ENCODE peak calls at places on chromosome 22, in four cellular contexts. O, Q, D and H are unnamed samples.

GRCh38 chr22:43244385-43244784 is 57.5 kb upstream of the TTLL12 start:
- DNase-seq in O (peak), Q (no peak), D (no peak), H (no peak)

GRCh38 chr22:33747576-33748180 is 172.6 kb downstream of the LARGE1 start:
- DNase-seq in O (no peak), Q (no peak), D (no peak), H (no peak)

GRCh38 chr22:43293259-43293658 is 49.9 kb downstream of the SCUBE1 start:
- DNase-seq in O (no peak), Q (no peak), D (no peak), H (no peak)

GRCh38 chr22:50613291-50613981 is 12.8 kb downstream of the MAPK8IP2 start:
- DNase-seq in O (peak), Q (no peak), D (no peak), H (no peak)

GRCh38 chr22:27628341-27628740 is 173.2 kb downstream of the MN1 start:
- DNase-seq in O (no peak), Q (no peak), D (no peak), H (no peak)

GRCh38 chr22:50104149-50104548 is 14.3 kb downstream of the MOV10L1 start:
- DNase-seq in O (no peak), Q (no peak), D (no peak), H (peak)

GRCh38 chr22:47836957-47837356 is 1074.5 kb downstream of the TBC1D22A start:
- DNase-seq in O (no peak), Q (peak), D (no peak), H (no peak)

GRCh38 chr22:32997295-32997694 is 60.9 kb downstream of the SYN3 start:
- DNase-seq in O (no peak), Q (no peak), D (no peak), H (no peak)

GRCh38 chr22:31079095-31079642 is 1.9 kb upstream of the SMTN start:
- DNase-seq in O (peak), Q (no peak), D (no peak), H (peak)

GRCh38 chr22:23670378-23671295 is 20.2 kb upstream of the RGL4 start:
- DNase-seq in O (no peak), Q (no peak), D (no peak), H (no peak)

GRCh38 chr22:22999473-22999872 is 70.8 kb upstream of the GNAZ start:
- DNase-seq in O (no peak), Q (peak), D (no peak), H (no peak)

GRCh38 chr22:27668828-27669797 is 132.4 kb downstream of the MN1 start:
- DNase-seq in O (peak), Q (peak), D (no peak), H (peak)

GRCh38 chr22:17198188-17199130 is 20.8 kb downstream of the ADA2 start:
- DNase-seq in O (peak), Q (peak), D (peak), H (peak)

GRCh38 chr22:19419464-19420178 is 11.9 kb downstream of the HIRA start:
- DNase-seq in O (no peak), Q (peak), D (no peak), H (no peak)

GRCh38 chr22:23437779-23438178 is 142.3 kb downstream of the IGLL1 start:
- DNase-seq in O (no peak), Q (no peak), D (no peak), H (no peak)

GRCh38 chr22:22465782-22466181 is 42.8 kb downstream of the ZNF280B start:
- DNase-seq in O (no peak), Q (peak), D (no peak), H (no peak)

GRCh38 chr22:20117656-20118571 is 888 bp upstream of the TRMT2A start:
- DNase-seq in O (peak), Q (peak), D (no peak), H (peak)

GRCh38 chr22:46451741-46452140 is 85.7 kb downstream of the CELSR1 start:
- DNase-seq in O (no peak), Q (no peak), D (no peak), H (no peak)

GRCh38 chr22:42613869-42614268 is 814 bp downstream of the POLDIP3 start:
- DNase-seq in O (no peak), Q (peak), D (no peak), H (peak)

GRCh38 chr22:17891427-17892167 is 117.3 kb upstream of the BID start:
- DNase-seq in O (peak), Q (no peak), D (no peak), H (no peak)

GRCh38 chr22:19291218-19291579 is 320 bp downstream of the CLTCL1 start:
- DNase-seq in O (peak), Q (no peak), D (peak), H (peak)

GRCh38 chr22:44968736-44969135 is 41.1 kb downstream of the PHF21B start:
- DNase-seq in O (peak), Q (no peak), D (no peak), H (no peak)

GRCh38 chr22:33854724-33855123 is 65.6 kb downstream of the LARGE1 start:
- DNase-seq in O (no peak), Q (no peak), D (no peak), H (no peak)